ENCODE peak calls at places on chromosomes 4 and X, in four cellular contexts. A is GM12892, H is breast epithelium, S is K562. P is an unnamed sample.
A peak's percentile ranks its signal among the peaks of the same experiment; 100 is the strongest.

GRCh38 chrX:101108293-101108692 is 10.3 kb downstream of the CENPI start:
- DNase-seq in A (no peak), H (no peak), S (no peak), P (no peak)

GRCh38 chr4:8100696-8101095 is 57.9 kb downstream of the ABLIM2 start:
- DNase-seq in A (no peak), H (no peak), S (no peak), P (no peak)

GRCh38 chrX:10254746-10255145 is 98.0 kb downstream of the CLCN4 start:
- DNase-seq in A (no peak), H (no peak), S (no peak), P (no peak)

GRCh38 chrX:39263946-39264483 is 462.8 kb downstream of the MID1IP1 start:
- DNase-seq in A (no peak), H (no peak), S (no peak), P (no peak)

GRCh38 chrX:42846741-42847140 is 68.8 kb upstream of the PPP1R2C start:
- DNase-seq in A (no peak), H (no peak), S (no peak), P (no peak)

GRCh38 chrX:22686138-22686541 is 313.6 kb upstream of the DDX53 start:
- DNase-seq in A (no peak), H (no peak), S (no peak), P (no peak)

GRCh38 chr4:57679969-57680368 is 569.8 kb upstream of the IGFBP7 start:
- DNase-seq in A (no peak), H (no peak), S (no peak), P (no peak)

GRCh38 chrX:129738466-129739308 is at the start of gene XPNPEP2:
- DNase-seq in A (no peak), H (no peak), S (no peak), P (no peak)

GRCh38 chrX:71941771-71942170 is 31.1 kb downstream of the NHSL2 start:
- DNase-seq in A (no peak), H (no peak), S (no peak), P (no peak)

GRCh38 chrX:67543818-67544217 is at the start of gene AR:
- DNase-seq in A (no peak), H (peak; percentile 80), S (no peak), P (peak; percentile 27)

GRCh38 chr4:165874799-165875371 is 1.8 kb downstream of the TLL1 start:
- DNase-seq in A (no peak), H (no peak), S (no peak), P (no peak)

GRCh38 chr4:184170996-184171395 is 46.7 kb downstream of the ENPP6 start:
- DNase-seq in A (no peak), H (no peak), S (no peak), P (no peak)

GRCh38 chr4:60588556-60588955 is 611.6 kb upstream of the ADGRL3 start:
- DNase-seq in A (no peak), H (no peak), S (no peak), P (no peak)

GRCh38 chr4:100742045-100742444 is 224.2 kb upstream of the EMCN start:
- DNase-seq in A (no peak), H (no peak), S (no peak), P (peak; percentile 2)

GRCh38 chr4:47486306-47486705 is 1.2 kb downstream of the ATP10D start:
- DNase-seq in A (no peak), H (no peak), S (no peak), P (no peak)

GRCh38 chrX:122434942-122435341 is 749.1 kb upstream of the GRIA3 start:
- DNase-seq in A (no peak), H (no peak), S (no peak), P (no peak)

GRCh38 chrX:70174754-70175153 is 2.5 kb upstream of the DGAT2L6 start:
- DNase-seq in A (no peak), H (no peak), S (no peak), P (no peak)

GRCh38 chr4:81504685-81505598 is 33.2 kb upstream of the RASGEF1B start:
- DNase-seq in A (no peak), H (no peak), S (no peak), P (no peak)

GRCh38 chr4:83267121-83267834 is 17.3 kb downstream of the COQ2 start:
- DNase-seq in A (no peak), H (no peak), S (no peak), P (no peak)

GRCh38 chr4:75653845-75654503 is 19.2 kb downstream of the G3BP2 start:
- DNase-seq in A (no peak), H (no peak), S (peak; percentile 21), P (no peak)

GRCh38 chr4:128573781-128574508 is 235.6 kb upstream of the JADE1 start:
- DNase-seq in A (no peak), H (no peak), S (no peak), P (peak; percentile 27)

GRCh38 chr4:184066584-184067300 is 150.9 kb downstream of the ENPP6 start:
- DNase-seq in A (no peak), H (no peak), S (no peak), P (no peak)

GRCh38 chr4:168551211-168551610 is 54.4 kb downstream of the PALLD start:
- DNase-seq in A (no peak), H (no peak), S (no peak), P (no peak)

DNA sequence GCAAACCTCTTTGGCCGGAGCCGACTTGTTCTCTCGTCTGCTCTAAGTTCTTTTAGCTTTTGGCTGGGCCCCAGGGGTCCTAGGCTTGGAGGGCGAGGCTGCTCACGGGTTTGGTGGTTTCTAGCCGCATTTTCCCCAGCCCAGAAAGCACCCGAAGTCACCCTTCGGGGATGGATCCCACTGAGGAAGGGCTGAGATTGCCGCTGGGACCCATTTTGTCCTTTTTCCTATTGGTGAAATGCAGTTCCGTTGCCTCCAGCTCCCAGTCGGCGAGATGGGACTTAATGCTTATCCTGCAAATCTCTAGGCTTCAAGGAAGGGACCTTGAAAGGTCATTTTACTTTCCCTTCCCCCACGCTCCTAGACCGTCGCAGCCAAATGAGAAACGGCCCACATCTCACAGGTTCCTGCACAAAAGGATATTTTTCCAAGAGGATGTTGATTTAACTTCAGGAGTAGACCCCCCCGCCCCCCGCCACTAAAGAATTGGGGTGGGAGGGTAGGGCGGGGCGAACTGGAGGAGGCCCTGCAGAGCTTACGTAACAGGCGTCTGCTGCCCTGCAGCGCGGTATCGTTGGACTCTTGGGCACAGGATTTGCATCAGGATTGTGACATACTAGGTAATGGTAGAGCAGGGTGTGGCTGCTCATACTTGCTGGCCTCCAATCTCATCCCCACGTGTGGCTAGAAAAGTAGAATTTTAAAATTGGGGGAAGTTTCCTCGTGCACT is 564 bp downstream of the PGK1 start:
- DNase-seq in A (peak; percentile 8), H (no peak), S (peak; percentile 29), P (peak; percentile 18)
- TF ChIP-seq POLR2A in A (no peak), H (no peak), S (no peak), P (no peak)

GRCh38 chrX:154355094-154355775 is 19.2 kb downstream of the FLNA start:
- DNase-seq in A (no peak), H (no peak), S (no peak), P (no peak)
- TF ChIP-seq POLR2A in A (no peak), H (no peak), S (no peak), P (no peak)

DNA sequence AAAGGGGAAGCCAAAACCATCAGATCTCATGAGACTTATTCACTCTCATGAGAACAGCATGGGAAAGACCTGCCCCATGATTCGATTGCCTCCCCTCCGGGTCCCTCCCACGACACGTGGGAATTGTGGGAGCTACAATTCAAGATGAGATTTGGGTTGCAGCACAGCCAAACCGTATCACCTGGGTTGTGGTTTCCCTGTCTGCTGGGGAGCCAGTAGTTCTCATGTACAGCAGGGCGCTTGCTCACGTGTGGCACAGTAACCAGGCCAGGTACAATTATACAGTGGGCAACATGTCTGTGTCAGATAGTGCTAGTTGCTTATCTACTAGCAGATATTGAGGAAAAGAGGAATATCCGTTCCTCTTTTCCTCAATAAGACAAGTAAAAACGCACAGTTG is 11.1 kb upstream of the RS1 start:
- DNase-seq in A (no peak), H (no peak), S (no peak), P (no peak)
- TF ChIP-seq POLR2A in A (no peak), H (no peak), S (no peak), P (no peak)

DNA sequence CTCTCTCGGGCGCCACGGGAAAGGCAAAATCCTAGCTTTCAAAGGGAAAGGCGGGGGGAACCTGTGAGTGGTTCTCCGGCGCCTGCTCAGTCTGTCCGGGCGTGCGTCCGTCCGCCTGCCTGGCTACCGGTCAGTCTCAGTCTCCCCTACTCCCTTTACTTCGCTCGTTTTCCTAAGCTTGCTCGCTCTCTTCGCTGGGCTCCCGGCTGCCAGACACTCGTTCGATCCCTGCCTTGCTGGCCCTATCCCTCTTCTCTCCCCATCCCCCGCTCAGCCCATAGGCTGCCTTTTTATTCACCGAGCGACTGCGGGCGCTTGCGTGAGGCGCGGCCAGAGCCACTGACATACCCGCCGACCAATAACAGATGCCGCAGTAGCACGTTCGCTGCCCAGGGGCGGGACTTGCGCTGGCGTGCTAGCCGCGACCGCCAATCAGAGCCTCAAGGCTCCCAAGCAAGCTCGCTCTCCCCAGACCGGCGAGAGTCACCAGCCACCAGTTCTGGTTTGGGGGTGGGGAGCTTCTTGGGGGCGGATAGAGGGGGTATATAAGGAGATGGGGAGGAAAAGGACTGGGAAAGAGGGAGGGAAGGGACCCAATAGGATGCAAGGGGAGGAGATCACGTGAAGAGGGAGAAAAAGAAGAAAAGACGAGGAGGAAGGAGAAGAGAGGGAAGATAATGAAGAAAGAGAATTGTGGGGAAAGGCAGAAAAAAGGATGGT is 30.0 kb downstream of the ARHGEF9 start:
- DNase-seq in A (peak; percentile 49), H (peak; percentile 83), S (peak; percentile 19), P (peak; percentile 68)
- TF ChIP-seq POLR2A in A (peak; percentile 79), H (no peak), S (no peak), P (peak; percentile 75)

GRCh38 chr4:140130677-140131076 is 23.3 kb downstream of the MAML3 start:
- DNase-seq in A (no peak), H (no peak), S (no peak), P (no peak)
- TF ChIP-seq POLR2A in A (no peak), H (no peak), S (no peak), P (no peak)

P was measured in H54.